ENCODE peak calls at places on chromosomes 12 and 14, in five cellular contexts. E is psoas muscle, H is breast epithelium, O is fibroblast of lung, P is spleen. C is an unnamed sample.
A peak's percentile ranks its signal among the peaks of the same experiment; 100 is the strongest.

GRCh38 chr14:106459971-106460730 is 933.8 kb downstream of the TMEM121 start:
- DNase-seq in E (no peak), H (no peak), O (no peak), P (no peak), C (peak; percentile 13)

GRCh38 chr14:87522575-87522974 is 470.4 kb downstream of the GALC start:
- DNase-seq in E (no peak), H (no peak), O (no peak), P (no peak), C (peak; percentile 24)

GRCh38 chr12:9346866-9347327 is 138.7 kb upstream of the PZP start:
- DNase-seq in E (no peak), H (no peak), O (no peak), P (no peak), C (no peak)

GRCh38 chr14:91835920-91836843 is 31.2 kb downstream of the TC2N start:
- DNase-seq in E (peak; percentile 69), H (peak; percentile 96), O (no peak), P (peak; percentile 93), C (peak; percentile 90)

GRCh38 chr12:95582230-95583058 is 31.2 kb upstream of the USP44 start:
- DNase-seq in E (no peak), H (no peak), O (peak; percentile 29), P (no peak), C (no peak)

GRCh38 chr12:14514154-14514842 is 53.4 kb downstream of the PLBD1 start:
- DNase-seq in E (no peak), H (no peak), O (peak; percentile 24), P (no peak), C (peak; percentile 82)

GRCh38 chr12:103495158-103495782 is 498 bp downstream of the C12orf42 start:
- DNase-seq in E (peak; percentile 51), H (no peak), O (no peak), P (peak; percentile 95), C (no peak)

GRCh38 chr14:36718216-36718615 is 56.6 kb downstream of the PAX9 start:
- DNase-seq in E (no peak), H (no peak), O (peak; percentile 6), P (no peak), C (no peak)

GRCh38 chr12:71837356-71837755 is 2.2 kb upstream of the TBC1D15 start:
- DNase-seq in E (no peak), H (no peak), O (no peak), P (no peak), C (no peak)

GRCh38 chr14:75282166-75282547 is 3.5 kb downstream of the FOS start:
- DNase-seq in E (no peak), H (no peak), O (peak; percentile 15), P (no peak), C (peak; percentile 30)

GRCh38 chr12:109987615-109988014 is 8.6 kb downstream of the GIT2 start:
- DNase-seq in E (no peak), H (no peak), O (peak; percentile 45), P (no peak), C (no peak)

DNA sequence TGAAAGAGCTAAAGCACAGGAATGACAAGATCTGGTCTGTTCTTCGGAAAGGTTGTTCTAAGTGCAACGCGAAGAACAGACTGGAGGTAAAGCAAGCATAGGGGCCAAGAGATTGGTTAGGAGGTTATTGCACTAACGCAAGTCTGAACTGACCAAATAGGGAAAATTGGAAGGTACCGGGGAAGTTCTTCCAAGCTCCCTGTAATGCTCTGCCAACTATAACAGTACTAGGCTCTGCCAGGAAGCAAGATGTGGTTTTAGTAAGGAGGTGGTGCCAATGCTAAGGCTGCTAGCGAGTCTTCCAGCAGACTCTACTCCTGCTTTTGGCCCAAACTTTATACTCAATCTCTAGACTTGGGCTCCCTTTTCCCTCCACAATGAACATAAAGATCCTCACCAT is 138.6 kb downstream of the PAWR start:
- DNase-seq in E (no peak), H (no peak), O (peak; percentile 91), P (no peak), C (no peak)
- H3K4me1 ChIP-seq in E (no peaks in the 10 kb centered on the region), H (peaks cover 11% of the 10 kb centered on the region), O (peaks cover 6% of the 10 kb centered on the region), P (peaks cover 5% of the 10 kb centered on the region), C (peaks cover 70% of the 10 kb centered on the region)

DNA sequence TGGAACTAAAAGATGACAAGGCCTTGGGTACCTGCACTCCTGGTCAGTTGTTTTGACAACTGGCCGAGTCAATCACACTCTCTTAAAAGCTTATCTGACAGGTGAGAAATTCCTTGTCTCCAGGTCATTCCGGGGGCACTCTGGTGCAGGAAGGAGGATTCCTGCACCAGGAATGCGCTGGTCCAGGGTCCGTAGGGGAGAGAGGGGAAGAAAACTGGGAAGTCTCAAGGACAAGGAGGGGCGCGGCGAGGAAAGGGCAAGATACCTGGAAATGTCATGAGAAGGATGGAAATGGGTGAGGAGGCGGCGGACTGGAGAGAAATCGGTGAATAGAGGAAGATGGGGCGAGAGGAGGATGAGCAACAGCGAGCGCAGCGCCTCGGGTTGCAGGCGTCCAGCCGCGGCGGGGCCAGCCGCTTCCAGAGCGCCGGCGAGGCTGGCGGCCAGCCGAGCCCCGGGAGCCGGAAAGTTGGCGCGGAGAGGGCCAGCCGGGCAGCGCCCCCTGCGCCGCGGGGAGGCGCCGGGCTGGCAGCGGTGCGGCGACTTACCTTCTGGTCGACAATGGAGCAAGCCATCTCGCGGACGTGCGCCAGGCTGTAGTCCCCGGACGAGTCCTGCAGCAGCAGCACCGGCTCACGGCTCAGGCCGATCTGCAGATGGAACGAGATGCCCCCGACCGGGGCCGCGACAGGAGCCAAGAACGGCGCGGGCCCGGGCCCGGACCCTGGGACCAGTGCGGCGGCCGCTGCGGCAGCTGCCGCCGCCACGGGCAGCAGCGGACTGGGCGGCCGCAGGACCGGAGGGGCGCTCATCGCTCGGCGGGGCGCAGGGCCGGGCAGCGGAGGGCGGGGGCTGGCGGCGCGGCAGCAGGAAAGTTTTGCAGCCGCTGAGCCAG is 699 bp downstream of the PRKD1 start:
- DNase-seq in E (peak; percentile 82), H (no peak), O (peak; percentile 54), P (peak; percentile 80), C (peak; percentile 41)
- H3K4me3 ChIP-seq in E (peak overlapping the region; percentile 67), H (peak overlapping the region; percentile 75), O (peak overlapping the region; percentile 88), P (peak overlapping the region; percentile 36), C (peak overlapping the region; percentile 46)

GRCh38 chr14:99527026-99527425 is 45.8 kb downstream of the CCNK start:
- DNase-seq in E (no peak), H (no peak), O (no peak), P (no peak), C (no peak)
- H3K4me1 ChIP-seq in E (no peaks in the 10 kb centered on the region), H (peaks cover 8% of the 10 kb centered on the region), O (peaks cover 11% of the 10 kb centered on the region), P (peaks cover 6% of the 10 kb centered on the region), C (peaks cover 33% of the 10 kb centered on the region)

GRCh38 chr14:99595034-99595433 is 9.0 kb downstream of the CCDC85C start:
- DNase-seq in E (no peak), H (no peak), O (no peak), P (no peak), C (no peak)

GRCh38 chr14:99596071-99596627 is 7.9 kb downstream of the CCDC85C start:
- DNase-seq in E (no peak), H (no peak), O (no peak), P (no peak), C (peak; percentile 26)

GRCh38 chr14:99596772-99597171 is 7.2 kb downstream of the CCDC85C start:
- DNase-seq in E (no peak), H (no peak), O (no peak), P (no peak), C (no peak)

GRCh38 chr14:99593971-99594841 is 9.8 kb downstream of the CCDC85C start:
- DNase-seq in E (no peak), H (no peak), O (no peak), P (no peak), C (no peak)

GRCh38 chr14:99595524-99595923 is 8.5 kb downstream of the CCDC85C start:
- DNase-seq in E (no peak), H (no peak), O (no peak), P (no peak), C (no peak)
- H3K4me3 ChIP-seq in E (no peak overlapping the region), H (no peak overlapping the region), O (no peak overlapping the region), P (no peak overlapping the region), C (no peak overlapping the region)

GRCh38 chr14:61562321-61563161 is 132.8 kb upstream of the HIF1A start:
- DNase-seq in E (no peak), H (no peak), O (peak; percentile 100), P (no peak), C (no peak)
- H3K4me1 ChIP-seq in E (peaks cover 28% of the 10 kb centered on the region), H (no peaks in the 10 kb centered on the region), O (peaks cover 57% of the 10 kb centered on the region), P (peaks cover 19% of the 10 kb centered on the region), C (peaks cover 60% of the 10 kb centered on the region)

GRCh38 chr12:8064131-8064530 is 2.0 kb downstream of the C3AR1 start:
- DNase-seq in E (no peak), H (no peak), O (no peak), P (no peak), C (no peak)
- H3K4me3 ChIP-seq in E (no peak overlapping the region), H (no peak overlapping the region), O (no peak overlapping the region), P (no peak overlapping the region), C (no peak overlapping the region)

GRCh38 chr12:65634061-65634460 is 190.2 kb upstream of the HMGA2 start:
- DNase-seq in E (no peak), H (no peak), O (no peak), P (no peak), C (no peak)

GRCh38 chr12:65631621-65632111 is 192.6 kb upstream of the HMGA2 start:
- DNase-seq in E (no peak), H (no peak), O (peak; percentile 100), P (no peak), C (peak; percentile 41)

GRCh38 chr12:65632131-65632855 is 192.0 kb upstream of the HMGA2 start:
- DNase-seq in E (no peak), H (no peak), O (peak; percentile 75), P (no peak), C (no peak)

GRCh38 chr12:65628061-65628460 is 196.2 kb upstream of the HMGA2 start:
- DNase-seq in E (no peak), H (no peak), O (no peak), P (no peak), C (no peak)

DNA sequence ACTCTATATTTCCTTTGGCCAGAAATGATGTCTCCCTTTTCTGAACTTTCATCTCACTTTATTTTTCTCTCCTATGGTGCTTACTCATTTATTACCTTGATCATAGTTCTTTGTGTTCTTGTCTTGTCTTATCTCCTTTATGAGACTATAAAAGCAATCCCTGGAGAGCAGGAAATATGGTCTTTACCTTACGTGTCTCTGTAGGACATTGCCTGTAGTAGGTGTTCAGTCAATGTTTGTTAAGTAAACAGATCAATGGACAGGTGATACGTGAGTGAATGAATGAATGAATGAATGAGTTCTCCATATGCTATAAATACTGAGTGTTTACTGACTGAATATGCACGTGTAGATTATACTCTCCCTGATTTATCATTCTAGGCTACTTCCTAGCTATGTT is 193.7 kb upstream of the HMGA2 start:
- DNase-seq in E (no peak), H (no peak), O (no peak), P (no peak), C (peak; percentile 23)
- H3K4me1 ChIP-seq in E (no peaks in the 10 kb centered on the region), H (no peaks in the 10 kb centered on the region), O (peaks cover 27% of the 10 kb centered on the region), P (no peaks in the 10 kb centered on the region), C (peaks cover 36% of the 10 kb centered on the region)

DNA sequence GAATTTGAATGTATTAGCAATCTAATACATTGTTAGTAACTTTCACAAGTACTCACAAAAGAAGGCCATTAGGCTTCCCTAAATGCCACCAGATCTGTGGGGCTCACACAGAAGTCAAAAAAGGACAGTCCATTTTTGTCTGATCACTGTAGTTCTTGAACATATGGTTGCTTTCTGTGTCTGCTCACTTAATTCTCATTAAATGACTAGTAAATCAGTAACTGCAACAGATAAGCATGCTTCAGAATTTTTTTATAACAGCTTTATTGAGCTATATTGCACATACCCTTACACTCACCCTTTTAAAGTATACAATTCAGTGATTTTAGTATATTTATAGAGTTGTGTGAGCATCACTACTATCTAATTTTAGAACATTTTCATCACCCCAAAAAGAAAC is 71.4 kb downstream of the DENND5B start:
- DNase-seq in E (no peak), H (no peak), O (no peak), P (no peak), C (no peak)
- H3K4me3 ChIP-seq in E (no peak overlapping the region), H (no peak overlapping the region), O (no peak overlapping the region), P (no peak overlapping the region), C (no peak overlapping the region)